ENCODE peak calls at places on chromosomes 11 and 22, in seven cellular contexts. G, L, D, C, Z, O and H are unnamed samples.

GRCh38 chr11:31529701-31530100 is 20.1 kb downstream of the ELP4 start:
- DNase-seq in O (no peak), D (no peak), L (no peak), C (no peak), G (no peak), Z (no peak), H (no peak)

GRCh38 chr11:64813826-64814225 is 3.5 kb upstream of the MEN1 start:
- DNase-seq in C (no peak), Z (no peak), L (no peak), G (no peak), D (no peak), O (no peak), H (no peak)

GRCh38 chr11:27505781-27506180 is 788 bp downstream of the LIN7C start:
- DNase-seq in G (no peak), O (no peak), Z (peak; percentile 17), L (no peak), C (no peak), D (no peak), H (no peak)

GRCh38 chr11:46120361-46120710 is 918 bp downstream of the PHF21A start:
- DNase-seq in C (no peak), O (no peak), D (no peak), L (no peak), G (no peak), Z (no peak), H (no peak)

GRCh38 chr22:46660604-46661201 is 40.5 kb downstream of the GRAMD4 start:
- DNase-seq in Z (peak; percentile 53), G (no peak), O (no peak), L (no peak), C (no peak), D (no peak), H (no peak)

GRCh38 chr22:49204599-49205214 is 623.0 kb downstream of the BRD1 start:
- DNase-seq in D (no peak), G (no peak), C (no peak), L (no peak), Z (no peak), O (no peak), H (peak; percentile 90)

GRCh38 chr11:122817121-122817520 is 21.2 kb upstream of the CRTAM start:
- DNase-seq in C (no peak), O (no peak), D (no peak), L (no peak), Z (no peak), G (peak; percentile 63), H (no peak)

GRCh38 chr22:36232715-36233401 is 6.5 kb downstream of the APOL2 start:
- DNase-seq in C (no peak), D (no peak), Z (no peak), L (no peak), O (no peak), G (no peak), H (peak; percentile 84)

GRCh38 chr11:23746896-23747295 is 750.0 kb upstream of the LUZP2 start:
- DNase-seq in L (no peak), D (no peak), C (no peak), Z (no peak), G (no peak), O (no peak), H (no peak)

GRCh38 chr22:29029202-29030000 is 32.2 kb downstream of the C22orf31 start:
- DNase-seq in Z (no peak), D (no peak), L (no peak), C (no peak), O (no peak), G (no peak), H (no peak)

GRCh38 chr11:107565219-107565937 is at the start of gene ALKBH8:
- DNase-seq in D (peak; percentile 54), C (peak; percentile 83), G (no peak), L (peak; percentile 61), Z (peak; percentile 87), O (peak; percentile 94), H (no peak)
- TF ChIP-seq POLR2AphosphoS5 in D (peak; percentile 75), C (no peak), G (peak; percentile 72), L (no peak), Z (peak; percentile 73), O (no peak), H (peak; percentile 74)

GRCh38 chr11:75896843-75897419 is 81.9 kb downstream of the UVRAG start:
- DNase-seq in C (peak; percentile 42), G (peak; percentile 12), Z (peak; percentile 58), L (no peak), O (no peak), D (peak; percentile 30), H (no peak)
- TF ChIP-seq CTCF in C (peak; percentile 45), G (peak; percentile 69), Z (peak; percentile 52), L (peak; percentile 51), O (peak; percentile 81), D (peak; percentile 77), H (peak; percentile 76)

GRCh38 chr11:130165601-130166456 is 6.2 kb downstream of the ST14 start:
- DNase-seq in O (no peak), D (no peak), C (no peak), L (peak; percentile 47), Z (no peak), G (no peak), H (no peak)
- TF ChIP-seq POLR2AphosphoS5 in O (no peak), D (no peak), C (no peak), L (peak; percentile 53), Z (no peak), G (no peak), H (no peak)

GRCh38 chr22:38923463-38924196 is 33.8 kb upstream of the APOBEC3A start:
- DNase-seq in G (peak; percentile 91), O (no peak), L (no peak), D (peak; percentile 27), C (peak; percentile 58), Z (peak; percentile 62), H (no peak)
- TF ChIP-seq CTCF in G (no peak), O (peak; percentile 54), L (no peak), D (peak; percentile 30), C (peak; percentile 40), Z (peak; percentile 3), H (no peak)

DNA sequence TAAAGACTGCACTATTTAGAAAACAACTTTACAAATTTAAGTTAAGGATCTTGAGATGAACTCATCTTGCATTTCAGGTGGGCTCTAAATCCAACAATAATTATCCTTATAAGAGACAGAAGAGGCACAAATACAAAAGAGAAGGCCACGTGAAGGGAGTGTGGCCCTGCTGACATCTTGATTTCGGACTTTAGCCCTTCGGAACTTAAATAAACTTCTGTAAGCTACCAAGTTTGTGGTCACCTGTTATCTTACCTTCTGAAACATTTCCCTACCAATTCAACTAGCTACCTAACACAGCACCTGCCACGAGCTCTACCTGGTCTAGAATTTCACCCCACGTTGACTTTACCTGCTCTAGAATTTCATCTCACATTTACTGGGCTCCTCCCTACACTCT is 42.9 kb upstream of the ARHGAP32 start:
- DNase-seq in D (no peak), C (no peak), L (no peak), O (no peak), G (no peak), Z (no peak), H (no peak)
- TF ChIP-seq POLR2AphosphoS5 in D (no peak), C (no peak), L (no peak), O (no peak), G (no peak), Z (no peak), H (no peak)